ENCODE peak calls at places on chromosomes 5 and 9, in four cellular contexts. O is heart right ventricle, X is foreskin fibroblast, K is hepatic stellate cell. A is an unnamed sample.

GRCh38 chr9:68844196-68844595 is 139.2 kb downstream of the PIP5K1B start:
- DNase-seq in O (no peak), K (no peak), X (no peak), A (no peak)

GRCh38 chr5:19975795-19976194 is 12.2 kb downstream of the CDH18 start:
- DNase-seq in X (no peak), K (no peak), O (no peak), A (no peak)

GRCh38 chr5:133756036-133756435 is 143.7 kb upstream of the FSTL4 start:
- DNase-seq in X (no peak), K (no peak), O (no peak), A (no peak)

GRCh38 chr9:86410281-86410680 is 56.1 kb upstream of the TUT7 start:
- DNase-seq in X (no peak), O (no peak), K (no peak), A (peak)

GRCh38 chr5:91382530-91383026 is 539 bp downstream of the ARRDC3 start:
- DNase-seq in X (no peak), O (peak), K (no peak), A (peak)

GRCh38 chr5:132059043-132059695 is 1.3 kb upstream of the IL3 start:
- DNase-seq in X (no peak), K (no peak), O (no peak), A (no peak)

GRCh38 chr9:88660611-88661010 is 125.6 kb downstream of the NXNL2 start:
- DNase-seq in K (no peak), X (no peak), O (no peak), A (no peak)

GRCh38 chr5:174282391-174282790 is 236.9 kb downstream of the NSG2 start:
- DNase-seq in K (no peak), X (no peak), O (no peak), A (no peak)

GRCh38 chr5:54178207-54178606 is 132.2 kb downstream of the ARL15 start:
- DNase-seq in K (no peak), O (no peak), X (no peak), A (no peak)

GRCh38 chr9:76595645-76596044 is 136.7 kb downstream of the GCNT1 start:
- DNase-seq in O (no peak), K (no peak), X (no peak), A (no peak)

GRCh38 chr9:123724211-123724831 is 205.6 kb downstream of the DENND1A start:
- DNase-seq in O (no peak), X (peak), K (peak), A (peak)

GRCh38 chr9:88534456-88535225 is at the start of gene NXNL2:
- DNase-seq in X (peak), K (peak), O (peak), A (peak)

GRCh38 chr5:87004101-87004500 is 263.6 kb upstream of the RASA1 start:
- DNase-seq in X (no peak), K (no peak), O (no peak), A (no peak)

GRCh38 chr5:155260798-155261197 is 247.2 kb downstream of the KIF4B start:
- DNase-seq in K (no peak), X (no peak), O (no peak), A (no peak)

GRCh38 chr5:149447373-149448367 is 68.6 kb upstream of the IL17B start:
- DNase-seq in K (no peak), O (no peak), X (no peak), A (no peak)

GRCh38 chr9:84187090-84187489 is 153.5 kb downstream of the SLC28A3 start:
- DNase-seq in X (no peak), O (no peak), K (no peak), A (no peak)

A was measured in fibroblast of gingiva.